ENCODE peak calls at places on chromosomes 5 and 9, in four cellular contexts. One of them, this sample, is unnamed. For H3K27me3 and H3K4me1, the result is how much of the 10 kb centered on the place peaks cover.

GRCh38 chr9:77661696-77662095 is 13.6 kb upstream of the GNA14 start:
- DNase-seq in GM23248: no peak
- DNase-seq in tibial nerve: no peak
- DNase-seq in spleen: no peak
- DNase-seq in this sample: no peak

GRCh38 chr5:122319897-122320296 is 7.9 kb downstream of the SNCAIP start:
- DNase-seq in GM23248: no peak
- DNase-seq in tibial nerve: no peak
- DNase-seq in spleen: no peak
- DNase-seq in this sample: no peak

GRCh38 chr9:38042626-38043359 is 26.2 kb downstream of the SHB start:
- DNase-seq in GM23248: no peak
- DNase-seq in tibial nerve: no peak
- DNase-seq in spleen: no peak
- DNase-seq in this sample: no peak

GRCh38 chr9:93116049-93116961 is 17.7 kb downstream of the NINJ1 start:
- DNase-seq in GM23248: peak
- DNase-seq in tibial nerve: peak
- DNase-seq in spleen: peak
- DNase-seq in this sample: no peak

GRCh38 chr9:89598926-89599325 is 5.9 kb upstream of the GADD45G start:
- DNase-seq in GM23248: no peak
- DNase-seq in tibial nerve: no peak
- DNase-seq in spleen: no peak
- DNase-seq in this sample: no peak

GRCh38 chr5:110923971-110924370 is 147.5 kb upstream of the TSLP start:
- DNase-seq in GM23248: no peak
- DNase-seq in tibial nerve: no peak
- DNase-seq in spleen: no peak
- DNase-seq in this sample: no peak

GRCh38 chr5:170095687-170096086 is 10.0 kb upstream of the FOXI1 start:
- DNase-seq in GM23248: no peak
- DNase-seq in tibial nerve: no peak
- DNase-seq in spleen: no peak
- DNase-seq in this sample: no peak

GRCh38 chr5:39022151-39022550 is 52.0 kb downstream of the RICTOR start:
- DNase-seq in GM23248: no peak
- DNase-seq in tibial nerve: no peak
- DNase-seq in spleen: no peak
- DNase-seq in this sample: no peak

GRCh38 chr9:115689331-115689730 is 464.3 kb upstream of the PAPPA start:
- DNase-seq in GM23248: no peak
- DNase-seq in tibial nerve: no peak
- DNase-seq in spleen: no peak
- DNase-seq in this sample: no peak

GRCh38 chr5:174585472-174585871 is 138.9 kb upstream of the MSX2 start:
- DNase-seq in GM23248: no peak
- DNase-seq in tibial nerve: no peak
- DNase-seq in spleen: no peak
- DNase-seq in this sample: no peak

GRCh38 chr5:177133845-177134652 is 476 bp downstream of the NSD1 start:
- DNase-seq in GM23248: peak
- DNase-seq in tibial nerve: no peak
- DNase-seq in spleen: peak
- DNase-seq in this sample: no peak

GRCh38 chr9:108671156-108671555 is 184.6 kb downstream of the ACTL7B start:
- DNase-seq in GM23248: peak
- DNase-seq in tibial nerve: no peak
- DNase-seq in spleen: no peak
- DNase-seq in this sample: no peak

GRCh38 chr5:77294212-77294611 is 83.7 kb downstream of the PDE8B start:
- DNase-seq in GM23248: no peak
- DNase-seq in tibial nerve: no peak
- DNase-seq in spleen: no peak
- DNase-seq in this sample: no peak

GRCh38 chr5:131109540-131110255 is 55.4 kb downstream of the HINT1 start:
- DNase-seq in GM23248: peak
- DNase-seq in tibial nerve: peak
- DNase-seq in spleen: no peak
- DNase-seq in this sample: no peak

GRCh38 chr5:58530942-58531490 is 39.8 kb downstream of the GAPT start:
- DNase-seq in GM23248: no peak
- DNase-seq in tibial nerve: no peak
- DNase-seq in spleen: no peak
- DNase-seq in this sample: no peak
- H3K27ac ChIP-seq in GM23248: no peak
- H3K27ac ChIP-seq in tibial nerve: no peak
- H3K27ac ChIP-seq in spleen: no peak
- H3K27ac ChIP-seq in this sample: no peak

GRCh38 chr5:42624912-42625311 is 131.7 kb upstream of the CCDC152 start:
- DNase-seq in GM23248: no peak
- DNase-seq in tibial nerve: no peak
- DNase-seq in spleen: no peak
- DNase-seq in this sample: no peak
- H3K27me3 ChIP-seq in GM23248: under half
- H3K27me3 ChIP-seq in tibial nerve: under half
- H3K27me3 ChIP-seq in spleen: under half
- H3K27me3 ChIP-seq in this sample: under half

GRCh38 chr5:158977642-158978041 is 122.1 kb downstream of the EBF1 start:
- DNase-seq in GM23248: no peak
- DNase-seq in tibial nerve: no peak
- DNase-seq in spleen: no peak
- DNase-seq in this sample: no peak
- H3K4me1 ChIP-seq in GM23248: under half
- H3K4me1 ChIP-seq in tibial nerve: under half
- H3K4me1 ChIP-seq in spleen: under half
- H3K4me1 ChIP-seq in this sample: half or more

DNA sequence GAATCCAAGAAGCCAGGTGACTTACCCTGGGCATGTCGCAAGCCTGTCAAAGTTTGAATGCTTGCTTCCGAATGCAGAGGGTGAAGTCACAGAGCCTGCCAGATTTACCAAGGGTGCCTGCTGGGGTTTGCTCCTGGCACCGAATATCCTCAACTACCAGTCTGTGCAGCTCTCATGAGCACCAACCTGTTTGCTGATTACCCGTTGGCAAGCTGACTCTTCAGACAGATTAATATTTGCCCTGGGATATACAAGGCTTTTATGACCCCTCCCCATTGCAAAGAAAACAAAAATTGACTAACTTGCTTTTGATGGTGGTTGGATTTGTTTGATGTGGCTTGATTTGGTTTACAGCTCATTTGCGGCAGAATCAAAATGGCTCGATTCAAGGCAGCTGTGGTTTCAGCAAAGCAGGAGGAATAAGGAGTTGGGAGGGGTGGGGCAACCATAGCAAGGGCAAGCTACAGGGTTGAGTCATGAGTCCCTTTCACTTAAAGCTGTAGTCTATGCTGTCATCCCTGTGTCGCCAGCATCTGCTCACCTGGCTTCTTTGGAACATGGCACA is 82.3 kb upstream of the AGXT2 start:
- DNase-seq in GM23248: peak
- DNase-seq in tibial nerve: no peak
- DNase-seq in spleen: no peak
- DNase-seq in this sample: no peak
- H3K27ac ChIP-seq in GM23248: peak
- H3K27ac ChIP-seq in tibial nerve: no peak
- H3K27ac ChIP-seq in spleen: no peak
- H3K27ac ChIP-seq in this sample: no peak

GRCh38 chr5:180103487-180103886 is 31.9 kb upstream of the RNF130 start:
- DNase-seq in GM23248: no peak
- DNase-seq in tibial nerve: no peak
- DNase-seq in spleen: no peak
- DNase-seq in this sample: no peak
- H3K27me3 ChIP-seq in GM23248: under half
- H3K27me3 ChIP-seq in tibial nerve: under half
- H3K27me3 ChIP-seq in spleen: under half
- H3K27me3 ChIP-seq in this sample: under half

DNA sequence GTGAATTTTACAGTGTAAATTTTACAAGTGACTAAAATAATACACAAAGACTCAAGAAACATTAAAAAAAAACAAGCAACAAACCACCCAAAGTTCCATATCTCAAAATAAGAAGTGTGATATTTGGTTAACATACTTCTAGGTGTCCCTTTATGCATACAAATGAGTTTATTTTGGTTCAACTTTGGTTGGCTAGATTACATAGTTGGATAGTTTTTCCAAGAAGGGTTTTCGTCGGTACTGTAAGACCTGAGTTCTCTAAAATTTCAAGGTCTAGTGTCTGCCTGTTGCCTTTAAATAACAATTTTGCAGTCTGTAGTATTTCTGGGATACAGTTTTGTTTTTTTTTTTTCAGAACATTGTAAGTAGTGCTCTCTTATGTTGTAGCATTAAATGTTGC is 58.8 kb upstream of the JAK2 start:
- DNase-seq in GM23248: no peak
- DNase-seq in tibial nerve: no peak
- DNase-seq in spleen: no peak
- DNase-seq in this sample: no peak
- H3K4me1 ChIP-seq in GM23248: under half
- H3K4me1 ChIP-seq in tibial nerve: under half
- H3K4me1 ChIP-seq in spleen: under half
- H3K4me1 ChIP-seq in this sample: under half